ENCODE peak calls at places on chromosomes 3 and 15, in eight cellular contexts. One of them, this sample, is unnamed.

GRCh38 chr3:78857494-78858111 is 910.2 kb downstream of the ROBO1 start:
- DNase-seq in astrocyte: peak
- DNase-seq in cardiac fibroblast: peak
- DNase-seq in testis: peak
- DNase-seq in AG04450: no peak
- DNase-seq in CD4-positive, alpha-beta memory T cell: no peak
- DNase-seq in adipocyte: peak
- DNase-seq in CD8-positive, alpha-beta memory T cell: no peak
- DNase-seq in this sample: no peak

GRCh38 chr3:119555309-119555735 is 4.1 kb downstream of the CD80 start:
- DNase-seq in astrocyte: no peak
- DNase-seq in cardiac fibroblast: no peak
- DNase-seq in testis: no peak
- DNase-seq in AG04450: no peak
- DNase-seq in CD4-positive, alpha-beta memory T cell: no peak
- DNase-seq in adipocyte: no peak
- DNase-seq in CD8-positive, alpha-beta memory T cell: no peak
- DNase-seq in this sample: no peak

GRCh38 chr15:88653200-88654064 is 14.6 kb downstream of the ISG20 start:
- DNase-seq in astrocyte: no peak
- DNase-seq in cardiac fibroblast: no peak
- DNase-seq in testis: peak
- DNase-seq in AG04450: no peak
- DNase-seq in CD4-positive, alpha-beta memory T cell: no peak
- DNase-seq in adipocyte: no peak
- DNase-seq in CD8-positive, alpha-beta memory T cell: no peak
- DNase-seq in this sample: peak

GRCh38 chr3:52406791-52407510 is 38.0 kb downstream of the SEMA3G start:
- DNase-seq in astrocyte: no peak
- DNase-seq in cardiac fibroblast: no peak
- DNase-seq in testis: no peak
- DNase-seq in AG04450: no peak
- DNase-seq in CD4-positive, alpha-beta memory T cell: no peak
- DNase-seq in adipocyte: no peak
- DNase-seq in CD8-positive, alpha-beta memory T cell: no peak
- DNase-seq in this sample: no peak

GRCh38 chr15:100653608-100654007 is 51.2 kb downstream of the ASB7 start:
- DNase-seq in astrocyte: no peak
- DNase-seq in cardiac fibroblast: no peak
- DNase-seq in testis: no peak
- DNase-seq in AG04450: no peak
- DNase-seq in CD4-positive, alpha-beta memory T cell: no peak
- DNase-seq in adipocyte: no peak
- DNase-seq in CD8-positive, alpha-beta memory T cell: no peak
- DNase-seq in this sample: no peak

GRCh38 chr3:52608337-52608736 is 71.9 kb downstream of the UQCC5 start:
- DNase-seq in astrocyte: no peak
- DNase-seq in cardiac fibroblast: no peak
- DNase-seq in testis: no peak
- DNase-seq in AG04450: no peak
- DNase-seq in CD4-positive, alpha-beta memory T cell: no peak
- DNase-seq in adipocyte: no peak
- DNase-seq in CD8-positive, alpha-beta memory T cell: no peak
- DNase-seq in this sample: no peak

GRCh38 chr3:133211449-133211848 is 173.3 kb downstream of the TMEM108 start:
- DNase-seq in astrocyte: peak
- DNase-seq in cardiac fibroblast: no peak
- DNase-seq in testis: no peak
- DNase-seq in AG04450: no peak
- DNase-seq in CD4-positive, alpha-beta memory T cell: no peak
- DNase-seq in adipocyte: no peak
- DNase-seq in CD8-positive, alpha-beta memory T cell: no peak
- DNase-seq in this sample: no peak

GRCh38 chr15:95659646-95660045 is 670.9 kb upstream of the NR2F2 start:
- DNase-seq in astrocyte: no peak
- DNase-seq in cardiac fibroblast: no peak
- DNase-seq in testis: no peak
- DNase-seq in AG04450: no peak
- DNase-seq in CD4-positive, alpha-beta memory T cell: no peak
- DNase-seq in adipocyte: no peak
- DNase-seq in CD8-positive, alpha-beta memory T cell: no peak
- DNase-seq in this sample: no peak

GRCh38 chr3:124663690-124664089 is 66.6 kb upstream of the UMPS start:
- DNase-seq in astrocyte: no peak
- DNase-seq in cardiac fibroblast: peak
- DNase-seq in testis: no peak
- DNase-seq in AG04450: peak
- DNase-seq in CD4-positive, alpha-beta memory T cell: no peak
- DNase-seq in adipocyte: peak
- DNase-seq in CD8-positive, alpha-beta memory T cell: no peak
- DNase-seq in this sample: no peak

GRCh38 chr15:60695713-60696522 is 217.0 kb upstream of the ICE2 start:
- DNase-seq in astrocyte: peak
- DNase-seq in cardiac fibroblast: peak
- DNase-seq in testis: no peak
- DNase-seq in AG04450: no peak
- DNase-seq in CD4-positive, alpha-beta memory T cell: peak
- DNase-seq in adipocyte: peak
- DNase-seq in CD8-positive, alpha-beta memory T cell: peak
- DNase-seq in this sample: no peak

GRCh38 chr3:82743196-82743595 is 981.8 kb upstream of the GBE1 start:
- DNase-seq in astrocyte: no peak
- DNase-seq in cardiac fibroblast: no peak
- DNase-seq in testis: no peak
- DNase-seq in AG04450: no peak
- DNase-seq in CD4-positive, alpha-beta memory T cell: no peak
- DNase-seq in adipocyte: no peak
- DNase-seq in CD8-positive, alpha-beta memory T cell: no peak
- DNase-seq in this sample: no peak

GRCh38 chr3:48273594-48274211 is 32.8 kb downstream of the ZNF589 start:
- DNase-seq in astrocyte: peak
- DNase-seq in cardiac fibroblast: peak
- DNase-seq in testis: peak
- DNase-seq in AG04450: peak
- DNase-seq in CD4-positive, alpha-beta memory T cell: peak
- DNase-seq in adipocyte: peak
- DNase-seq in CD8-positive, alpha-beta memory T cell: peak
- DNase-seq in this sample: no peak

GRCh38 chr3:170386468-170386867 is 29.0 kb downstream of the SKIL start:
- DNase-seq in astrocyte: no peak
- DNase-seq in cardiac fibroblast: no peak
- DNase-seq in testis: no peak
- DNase-seq in AG04450: no peak
- DNase-seq in CD4-positive, alpha-beta memory T cell: no peak
- DNase-seq in adipocyte: no peak
- DNase-seq in CD8-positive, alpha-beta memory T cell: no peak
- DNase-seq in this sample: no peak

GRCh38 chr3:178439504-178439903 is 96.7 kb upstream of the KCNMB2 start:
- DNase-seq in astrocyte: peak
- DNase-seq in cardiac fibroblast: peak
- DNase-seq in testis: no peak
- DNase-seq in AG04450: peak
- DNase-seq in CD4-positive, alpha-beta memory T cell: no peak
- DNase-seq in adipocyte: peak
- DNase-seq in CD8-positive, alpha-beta memory T cell: no peak
- DNase-seq in this sample: no peak

GRCh38 chr3:16448691-16449090 is 64.8 kb downstream of the RFTN1 start:
- DNase-seq in astrocyte: peak
- DNase-seq in cardiac fibroblast: peak
- DNase-seq in testis: peak
- DNase-seq in AG04450: peak
- DNase-seq in CD4-positive, alpha-beta memory T cell: no peak
- DNase-seq in adipocyte: peak
- DNase-seq in CD8-positive, alpha-beta memory T cell: no peak
- DNase-seq in this sample: no peak

GRCh38 chr3:38989932-38990510 is 61.7 kb downstream of the SCN11A start:
- DNase-seq in astrocyte: no peak
- DNase-seq in cardiac fibroblast: peak
- DNase-seq in testis: no peak
- DNase-seq in AG04450: no peak
- DNase-seq in CD4-positive, alpha-beta memory T cell: no peak
- DNase-seq in adipocyte: no peak
- DNase-seq in CD8-positive, alpha-beta memory T cell: no peak
- DNase-seq in this sample: no peak

GRCh38 chr3:38992117-38992779 is 59.5 kb downstream of the SCN11A start:
- DNase-seq in astrocyte: peak
- DNase-seq in cardiac fibroblast: peak
- DNase-seq in testis: no peak
- DNase-seq in AG04450: peak
- DNase-seq in CD4-positive, alpha-beta memory T cell: no peak
- DNase-seq in adipocyte: peak
- DNase-seq in CD8-positive, alpha-beta memory T cell: no peak
- DNase-seq in this sample: no peak

GRCh38 chr3:38987456-38987855 is 64.3 kb downstream of the SCN11A start:
- DNase-seq in astrocyte: no peak
- DNase-seq in cardiac fibroblast: no peak
- DNase-seq in testis: no peak
- DNase-seq in AG04450: no peak
- DNase-seq in CD4-positive, alpha-beta memory T cell: no peak
- DNase-seq in adipocyte: no peak
- DNase-seq in CD8-positive, alpha-beta memory T cell: no peak
- DNase-seq in this sample: no peak

GRCh38 chr3:38988955-38989354 is 62.8 kb downstream of the SCN11A start:
- DNase-seq in astrocyte: no peak
- DNase-seq in cardiac fibroblast: no peak
- DNase-seq in testis: no peak
- DNase-seq in AG04450: no peak
- DNase-seq in CD4-positive, alpha-beta memory T cell: no peak
- DNase-seq in adipocyte: no peak
- DNase-seq in CD8-positive, alpha-beta memory T cell: no peak
- DNase-seq in this sample: no peak

DNA sequence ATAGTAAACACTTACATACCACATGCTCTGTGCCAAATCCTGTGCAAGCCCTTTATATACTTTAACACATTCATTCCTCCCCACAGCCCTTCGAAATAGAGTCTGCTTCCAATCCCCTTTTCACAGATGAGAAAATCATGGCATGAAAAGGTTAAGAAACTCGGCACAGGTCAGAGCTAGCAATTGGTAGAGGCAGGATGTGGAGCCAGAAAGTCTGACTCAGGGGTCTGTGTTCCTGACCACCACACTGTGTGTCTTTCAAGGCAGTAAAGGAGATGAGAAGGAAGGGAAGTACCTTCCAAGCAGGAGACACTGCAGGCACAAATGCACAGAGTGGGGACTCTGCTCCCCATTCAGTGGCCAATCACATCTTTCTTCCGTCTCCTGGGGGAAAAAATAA is 61.1 kb downstream of the SCN11A start:
- DNase-seq in astrocyte: no peak
- DNase-seq in cardiac fibroblast: no peak
- DNase-seq in testis: no peak
- DNase-seq in AG04450: no peak
- DNase-seq in CD4-positive, alpha-beta memory T cell: no peak
- DNase-seq in adipocyte: no peak
- DNase-seq in CD8-positive, alpha-beta memory T cell: no peak
- DNase-seq in this sample: no peak
- H3K4me3 ChIP-seq in astrocyte: no peak
- H3K4me3 ChIP-seq in cardiac fibroblast: no peak
- H3K4me3 ChIP-seq in testis: no peak
- H3K4me3 ChIP-seq in AG04450: no peak
- H3K4me3 ChIP-seq in CD4-positive, alpha-beta memory T cell: no peak
- H3K4me3 ChIP-seq in adipocyte: no peak
- H3K4me3 ChIP-seq in CD8-positive, alpha-beta memory T cell: no peak
- H3K4me3 ChIP-seq in this sample: no peak

DNA sequence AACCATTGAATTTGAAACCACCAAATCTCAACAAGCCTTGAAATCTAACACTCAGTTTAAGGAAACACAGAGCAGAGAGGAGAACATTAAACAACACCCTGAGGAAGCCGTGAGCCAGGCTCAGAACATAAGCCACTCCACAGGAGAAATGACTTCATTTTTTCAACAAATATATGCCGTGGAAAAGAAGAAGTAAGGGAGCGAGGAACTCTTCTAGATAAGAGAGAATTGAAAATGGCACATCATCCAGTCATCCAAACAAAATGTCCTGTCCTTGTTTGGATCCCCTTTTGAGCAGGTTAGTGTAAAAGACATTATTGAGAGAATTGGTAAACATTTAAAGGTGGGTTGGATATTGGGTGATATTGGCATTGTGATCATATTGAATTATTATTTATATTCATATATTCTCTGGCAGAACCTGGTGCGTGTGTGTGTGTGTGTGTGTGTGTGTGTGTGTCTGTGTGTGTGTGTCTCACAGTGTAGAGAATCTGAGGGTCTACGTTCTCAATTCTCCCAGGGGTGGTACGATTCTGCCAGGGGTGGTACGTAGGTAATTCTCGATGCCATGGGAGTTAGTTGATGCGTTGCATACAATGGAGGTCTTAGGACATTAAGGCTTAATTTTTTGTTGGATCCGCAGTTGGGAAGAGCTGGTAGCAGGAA is 94.4 kb downstream of the ST6GAL1 start:
- DNase-seq in astrocyte: no peak
- DNase-seq in cardiac fibroblast: no peak
- DNase-seq in testis: no peak
- DNase-seq in AG04450: no peak
- DNase-seq in CD4-positive, alpha-beta memory T cell: no peak
- DNase-seq in adipocyte: no peak
- DNase-seq in CD8-positive, alpha-beta memory T cell: no peak
- DNase-seq in this sample: no peak
- H3K4me3 ChIP-seq in astrocyte: no peak
- H3K4me3 ChIP-seq in cardiac fibroblast: no peak
- H3K4me3 ChIP-seq in testis: no peak
- H3K4me3 ChIP-seq in AG04450: no peak
- H3K4me3 ChIP-seq in CD4-positive, alpha-beta memory T cell: peak
- H3K4me3 ChIP-seq in adipocyte: no peak
- H3K4me3 ChIP-seq in CD8-positive, alpha-beta memory T cell: peak
- H3K4me3 ChIP-seq in this sample: no peak

GRCh38 chr15:31782951-31783350 is 247.4 kb upstream of the CHRNA7 start:
- DNase-seq in astrocyte: no peak
- DNase-seq in cardiac fibroblast: no peak
- DNase-seq in testis: no peak
- DNase-seq in AG04450: no peak
- DNase-seq in CD4-positive, alpha-beta memory T cell: no peak
- DNase-seq in adipocyte: no peak
- DNase-seq in CD8-positive, alpha-beta memory T cell: no peak
- DNase-seq in this sample: no peak
- H3K4me3 ChIP-seq in astrocyte: no peak
- H3K4me3 ChIP-seq in cardiac fibroblast: no peak
- H3K4me3 ChIP-seq in testis: no peak
- H3K4me3 ChIP-seq in AG04450: no peak
- H3K4me3 ChIP-seq in CD4-positive, alpha-beta memory T cell: no peak
- H3K4me3 ChIP-seq in adipocyte: no peak
- H3K4me3 ChIP-seq in CD8-positive, alpha-beta memory T cell: no peak
- H3K4me3 ChIP-seq in this sample: no peak

GRCh38 chr15:85792872-85793621 is 1.7 kb downstream of the KLHL25 start:
- DNase-seq in astrocyte: no peak
- DNase-seq in cardiac fibroblast: peak
- DNase-seq in testis: no peak
- DNase-seq in AG04450: no peak
- DNase-seq in CD4-positive, alpha-beta memory T cell: peak
- DNase-seq in adipocyte: no peak
- DNase-seq in CD8-positive, alpha-beta memory T cell: no peak
- DNase-seq in this sample: no peak
- H3K4me3 ChIP-seq in astrocyte: peak
- H3K4me3 ChIP-seq in cardiac fibroblast: peak
- H3K4me3 ChIP-seq in testis: peak
- H3K4me3 ChIP-seq in AG04450: peak
- H3K4me3 ChIP-seq in CD4-positive, alpha-beta memory T cell: peak
- H3K4me3 ChIP-seq in adipocyte: peak
- H3K4me3 ChIP-seq in CD8-positive, alpha-beta memory T cell: peak
- H3K4me3 ChIP-seq in this sample: peak

This sample was measured in breast epithelium.